ENCODE peak calls at places on chromosome 1, in four cellular contexts. K is AG04449, I is WTC11, X is GM12864. M is an unnamed sample.

GRCh38 chr1:45018599-45019230 is 6.7 kb downstream of the UROD start:
- DNase-seq in X (no peak), I (peak), K (no peak), M (peak)

GRCh38 chr1:100609849-100610248 is 71.9 kb downstream of the GPR88 start:
- DNase-seq in K (no peak), I (no peak), X (no peak), M (no peak)

GRCh38 chr1:173206816-173207595 is at the start of gene TNFSF4:
- DNase-seq in I (no peak), K (no peak), X (no peak), M (no peak)

GRCh38 chr1:245898581-245898980 is 608.5 kb downstream of the SMYD3 start:
- DNase-seq in I (no peak), K (no peak), X (no peak), M (no peak)

GRCh38 chr1:54498383-54499096 is 49.5 kb upstream of the ACOT11 start:
- DNase-seq in X (no peak), I (no peak), K (no peak), M (no peak)

GRCh38 chr1:117167402-117167801 is 43.3 kb downstream of the VTCN1 start:
- DNase-seq in X (no peak), K (no peak), I (no peak), M (no peak)

GRCh38 chr1:33086384-33086850 is 5.5 kb downstream of the AZIN2 start:
- DNase-seq in I (peak), K (no peak), X (no peak), M (no peak)

GRCh38 chr1:98355656-98356384 is 305.7 kb upstream of the SNX7 start:
- DNase-seq in I (no peak), K (no peak), X (no peak), M (no peak)

GRCh38 chr1:7432896-7433380 is 338.2 kb upstream of the VAMP3 start:
- DNase-seq in K (no peak), X (no peak), I (no peak), M (no peak)

GRCh38 chr1:18599096-18599495 is 31.6 kb upstream of the PAX7 start:
- DNase-seq in K (no peak), X (no peak), I (no peak), M (no peak)

GRCh38 chr1:38114633-38115032 is 68.0 kb upstream of the POU3F1 start:
- DNase-seq in K (no peak), I (no peak), X (no peak), M (no peak)

GRCh38 chr1:24890861-24891260 is 39.2 kb downstream of the RUNX3 start:
- DNase-seq in X (no peak), I (no peak), K (no peak), M (no peak)

GRCh38 chr1:152745289-152745704 is 12.5 kb upstream of the KPRP start:
- DNase-seq in K (no peak), X (no peak), I (no peak), M (no peak)

GRCh38 chr1:23551849-23552248 is 7.5 kb downstream of the ID3 start:
- DNase-seq in X (no peak), K (no peak), I (no peak), M (no peak)

GRCh38 chr1:103948526-103948925 is 198.8 kb downstream of the AMY1C start:
- DNase-seq in X (no peak), K (no peak), I (no peak), M (no peak)

GRCh38 chr1:103958699-103959098 is 209.0 kb downstream of the AMY1C start:
- DNase-seq in K (no peak), I (no peak), X (no peak), M (no peak)

GRCh38 chr1:103949714-103950113 is 200.0 kb downstream of the AMY1C start:
- DNase-seq in K (no peak), I (no peak), X (no peak), M (no peak)

DNA sequence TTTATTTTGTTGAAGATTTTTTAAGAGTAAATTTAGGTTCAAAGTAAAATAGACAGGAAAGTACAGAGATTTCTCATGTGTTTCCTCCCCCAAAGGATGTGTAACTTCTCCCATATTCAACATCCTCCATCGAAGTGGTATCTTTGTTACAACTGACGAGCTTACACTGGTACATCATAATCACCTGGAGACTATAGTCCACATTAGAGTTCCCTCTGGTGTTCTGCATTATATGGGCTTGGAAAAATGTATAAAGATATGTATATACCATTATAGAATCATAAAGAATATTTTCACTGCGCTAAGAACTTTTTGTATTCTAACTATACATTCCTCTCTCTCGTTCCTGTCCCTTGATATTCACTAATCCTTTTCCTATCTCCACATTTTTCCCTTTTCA is 203.7 kb downstream of the AMY1C start:
- DNase-seq in K (no peak), I (no peak), X (no peak), M (no peak)
- TF ChIP-seq CTCF in K (no peak), I (no peak), X (peak), M (no peak)

DNA sequence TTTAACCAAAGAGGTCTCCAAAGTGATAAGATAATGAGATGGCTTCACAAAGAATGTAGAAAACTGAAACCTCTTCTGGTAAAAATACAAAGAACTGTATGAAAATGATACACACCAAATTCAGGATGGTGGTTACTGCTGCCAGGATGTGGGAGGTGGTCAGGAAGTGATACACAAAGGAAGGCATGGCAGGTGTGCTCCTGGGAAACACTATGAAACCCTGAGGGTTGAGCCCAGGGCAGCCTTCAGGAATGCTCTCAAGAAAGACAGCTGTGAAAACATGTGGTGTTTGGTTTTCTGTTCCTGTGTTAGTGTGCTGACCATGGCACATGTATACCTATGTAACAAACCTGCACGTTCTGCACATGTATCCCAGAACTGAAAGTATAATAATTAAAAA is 109.3 kb downstream of the NTNG1 start:
- DNase-seq in K (no peak), X (no peak), I (no peak), M (no peak)
- TF ChIP-seq CTCF in K (no peak), X (no peak), I (no peak), M (no peak)

DNA sequence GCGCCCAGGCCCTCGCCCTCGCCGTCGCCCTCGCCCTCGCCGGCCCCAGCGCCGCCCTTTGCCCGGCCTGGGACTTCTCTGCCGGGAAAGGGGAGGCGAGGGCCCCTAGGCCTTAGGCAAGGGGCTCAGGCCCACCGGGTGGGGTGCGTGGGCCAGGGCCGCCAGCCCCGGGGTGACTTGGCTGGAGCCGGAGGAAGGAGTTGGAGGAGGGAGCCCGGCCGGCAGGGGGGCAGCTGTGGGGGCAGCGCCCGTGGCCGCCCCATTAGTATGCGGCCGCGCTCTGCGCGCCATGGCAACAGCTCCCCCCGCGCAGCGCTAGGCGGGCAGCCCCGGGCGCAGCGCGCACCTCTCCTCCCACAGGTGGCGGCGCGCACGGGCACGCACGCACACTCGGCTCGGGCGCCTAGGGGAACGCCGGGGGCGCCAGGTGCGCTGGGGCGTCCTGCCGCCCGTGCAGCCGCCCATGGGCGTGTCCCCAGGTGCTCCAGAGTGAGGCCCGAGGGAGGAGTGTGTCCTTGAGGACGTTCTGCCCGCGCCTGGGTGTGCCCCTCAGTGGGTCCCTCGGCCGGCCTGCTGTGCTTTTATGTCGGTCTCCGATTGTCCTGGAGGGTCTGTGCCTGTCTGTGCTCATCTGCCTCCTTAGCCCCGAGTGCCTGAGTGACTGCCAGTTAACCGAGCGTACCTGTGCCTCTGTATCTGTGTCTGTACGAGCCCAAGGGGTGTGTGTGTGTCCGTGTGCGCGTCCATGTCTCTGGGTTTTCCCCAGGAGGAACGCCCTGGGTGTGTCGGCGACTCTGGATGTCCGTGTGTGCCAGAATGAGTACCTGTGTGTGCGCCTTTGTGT is 38.1 kb upstream of the WASF2 start:
- DNase-seq in X (no peak), I (peak), K (no peak), M (no peak)
- TF ChIP-seq CTCF in X (no peak), I (no peak), K (no peak), M (no peak)

GRCh38 chr1:50332941-50333594 is 90.2 kb downstream of the DMRTA2 start:
- DNase-seq in K (no peak), X (no peak), I (peak), M (no peak)
- TF ChIP-seq CTCF in K (peak), X (peak), I (peak), M (peak)

DNA sequence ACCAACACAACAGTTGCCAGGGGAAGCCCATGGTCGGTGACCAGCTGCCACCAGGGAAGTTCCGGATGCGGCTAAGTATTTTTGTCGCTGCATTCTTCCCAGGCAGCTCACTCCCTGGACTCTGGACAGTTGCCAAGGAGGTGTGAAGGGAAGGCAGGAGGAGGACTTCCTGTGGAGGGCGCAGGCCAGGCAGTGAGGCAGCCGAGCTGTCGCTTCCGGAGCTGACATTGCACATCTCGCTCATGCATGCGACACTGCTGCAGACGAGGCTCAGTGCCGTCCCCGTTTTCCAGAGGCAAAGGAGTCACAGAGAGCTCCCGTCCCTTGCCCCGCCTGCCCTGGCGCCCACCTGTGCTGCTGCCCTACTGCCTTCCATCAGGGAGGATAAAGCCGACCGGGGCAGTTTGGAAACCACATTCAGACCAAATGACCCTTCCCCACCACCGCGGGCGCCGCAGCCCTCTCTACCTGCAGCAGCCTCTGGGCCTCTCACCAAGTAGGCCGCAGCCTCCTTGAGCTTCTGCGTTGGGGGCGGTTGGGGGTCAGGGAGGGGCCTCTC is 81.4 kb downstream of the NENF start:
- DNase-seq in I (peak), K (no peak), X (no peak), M (peak)
- TF ChIP-seq CTCF in I (no peak), K (no peak), X (no peak), M (peak)

GRCh38 chr1:30778979-30779293 is 21.4 kb upstream of the LAPTM5 start:
- DNase-seq in K (no peak), X (no peak), I (no peak), M (no peak)

GRCh38 chr1:30776097-30777059 is 18.8 kb upstream of the LAPTM5 start:
- DNase-seq in K (no peak), I (no peak), X (no peak), M (no peak)

GRCh38 chr1:30778156-30778978 is 20.8 kb upstream of the LAPTM5 start:
- DNase-seq in I (no peak), K (no peak), X (no peak), M (peak)

GRCh38 chr1:30777060-30777905 is 19.7 kb upstream of the LAPTM5 start:
- DNase-seq in K (no peak), X (no peak), I (no peak), M (no peak)

GRCh38 chr1:30777906-30778155 is 20.3 kb upstream of the LAPTM5 start:
- DNase-seq in X (no peak), I (no peak), K (no peak), M (no peak)
- TF ChIP-seq CTCF in X (no peak), I (no peak), K (peak), M (peak)